ENCODE peak calls at places on chromosomes 1 and 21, in six cellular contexts. H, D, I, W, C and E are unnamed samples.

GRCh38 chr1:14822493-14822892 is 224.0 kb downstream of the KAZN start:
- DNase-seq in H (no peak), D (no peak), I (no peak), W (no peak), C (no peak), E (no peak)

GRCh38 chr1:13730301-13730700 is 30.3 kb downstream of the PRDM2 start:
- DNase-seq in H (no peak), D (no peak), I (no peak), W (no peak), C (no peak), E (no peak)

GRCh38 chr1:15311122-15311822 is 64.2 kb downstream of the FHAD1 start:
- DNase-seq in H (no peak), D (no peak), I (no peak), W (no peak), C (no peak), E (no peak)

GRCh38 chr1:9275567-9276034 is 17.1 kb upstream of the SPSB1 start:
- DNase-seq in H (no peak), D (peak), I (peak), W (no peak), C (peak), E (peak)

GRCh38 chr1:234270581-234271242 is 102.5 kb upstream of the COA6 start:
- DNase-seq in H (no peak), D (no peak), I (no peak), W (no peak), C (no peak), E (no peak)

GRCh38 chr21:44354775-44355771 is 1.7 kb downstream of the TRPM2 start:
- DNase-seq in H (no peak), D (peak), I (no peak), W (no peak), C (no peak), E (peak)

GRCh38 chr1:188129856-188130838 is 1301.4 kb downstream of the PLA2G4A start:
- DNase-seq in H (no peak), D (no peak), I (no peak), W (no peak), C (no peak), E (no peak)

GRCh38 chr1:155976913-155977606 is 1.3 kb downstream of the ARHGEF2 start:
- DNase-seq in H (no peak), D (peak), I (no peak), W (no peak), C (no peak), E (no peak)

GRCh38 chr1:212752256-212752933 is 39.2 kb downstream of the NSL1 start:
- DNase-seq in H (no peak), D (peak), I (no peak), W (no peak), C (no peak), E (no peak)

GRCh38 chr1:50967416-50968020 is 2.5 kb upstream of the CDKN2C start:
- DNase-seq in H (no peak), D (peak), I (no peak), W (no peak), C (no peak), E (no peak)

GRCh38 chr1:119080586-119080985 is 59.9 kb downstream of the WARS2 start:
- DNase-seq in H (no peak), D (no peak), I (no peak), W (no peak), C (peak), E (no peak)

GRCh38 chr1:209311770-209312169 is 271.7 kb upstream of the CAMK1G start:
- DNase-seq in H (no peak), D (no peak), I (no peak), W (no peak), C (no peak), E (no peak)

GRCh38 chr21:41955516-41955915 is 1.7 kb upstream of the C2CD2 start:
- DNase-seq in H (no peak), D (no peak), I (no peak), W (no peak), C (no peak), E (no peak)

GRCh38 chr21:42746593-42747266 is 93.3 kb downstream of the PDE9A start:
- DNase-seq in H (no peak), D (peak), I (peak), W (no peak), C (no peak), E (no peak)

GRCh38 chr1:98292994-98293393 is 368.5 kb upstream of the SNX7 start:
- DNase-seq in H (no peak), D (no peak), I (no peak), W (no peak), C (no peak), E (no peak)

GRCh38 chr1:60942896-60943633 is 139.3 kb upstream of the NFIA start:
- DNase-seq in H (no peak), D (no peak), I (no peak), W (no peak), C (no peak), E (no peak)

GRCh38 chr1:92536593-92537332 is 50.0 kb upstream of the GFI1 start:
- DNase-seq in H (no peak), D (no peak), I (no peak), W (no peak), C (no peak), E (peak)

GRCh38 chr1:203081465-203082355 is 4.1 kb downstream of the MYOG start:
- DNase-seq in H (no peak), D (no peak), I (peak), W (no peak), C (no peak), E (no peak)

GRCh38 chr1:10424034-10424433 is 6.2 kb upstream of the CENPS start:
- DNase-seq in H (no peak), D (no peak), I (no peak), W (no peak), C (no peak), E (no peak)